ENCODE peak calls at places on chromosomes 16 and 17, in five cellular contexts. B is pancreas, N is neural progenitor cell, Y is A549, O is bronchial epithelial cell. P is an unnamed sample.

GRCh38 chr16:27324851-27325301 is 11.1 kb downstream of the IL4R start:
- DNase-seq in B (no peak), N (peak), Y (no peak), O (no peak), P (no peak)

GRCh38 chr16:29303520-29303919 is 103.0 kb downstream of the NPIPB11 start:
- DNase-seq in B (no peak), N (no peak), Y (no peak), O (no peak), P (no peak)

GRCh38 chr16:57029161-57030160 is 40.1 kb downstream of the NLRC5 start:
- DNase-seq in B (no peak), N (no peak), Y (no peak), O (peak), P (peak)

GRCh38 chr17:77287432-77288068 is 146.8 kb downstream of the SEC14L1 start:
- DNase-seq in B (peak), N (peak), Y (peak), O (peak), P (peak)

GRCh38 chr17:58587713-58588117 is 73.3 kb upstream of the MTMR4 start:
- DNase-seq in B (peak), N (peak), Y (peak), O (peak), P (peak)

GRCh38 chr16:8108991-8109509 is 481.3 kb downstream of the TMEM114 start:
- DNase-seq in B (no peak), N (no peak), Y (no peak), O (no peak), P (no peak)

GRCh38 chr17:60645918-60646523 is 31.6 kb upstream of the BCAS3 start:
- DNase-seq in B (no peak), N (no peak), Y (no peak), O (no peak), P (no peak)

GRCh38 chr16:64730261-64730660 is 391.6 kb downstream of the CDH11 start:
- DNase-seq in B (no peak), N (no peak), Y (no peak), O (peak), P (peak)

GRCh38 chr16:23027386-23027785 is 121.9 kb downstream of the USP31 start:
- DNase-seq in B (no peak), N (no peak), Y (no peak), O (no peak), P (no peak)

GRCh38 chr17:32136856-32137255 is 5.4 kb upstream of the RHOT1 start:
- DNase-seq in B (no peak), N (no peak), Y (no peak), O (no peak), P (no peak)

GRCh38 chr16:31134625-31135534 is 647 bp downstream of the PRSS8 start:
- DNase-seq in B (peak), N (peak), Y (no peak), O (peak), P (peak)

GRCh38 chr16:67917140-67917851 is 14.4 kb downstream of the CTRL start:
- DNase-seq in B (no peak), N (no peak), Y (no peak), O (no peak), P (no peak)

GRCh38 chr17:68328676-68329075 is 37.4 kb downstream of the ARSG start:
- DNase-seq in B (no peak), N (no peak), Y (no peak), O (peak), P (peak)

GRCh38 chr17:78529871-78530670 is 47.1 kb downstream of the DNAH17 start:
- DNase-seq in B (peak), N (no peak), Y (no peak), O (no peak), P (no peak)

GRCh38 chr16:66489385-66489784 is 60.5 kb downstream of the TK2 start:
- DNase-seq in B (no peak), N (no peak), Y (no peak), O (no peak), P (no peak)

GRCh38 chr17:43755389-43755875 is 3.2 kb downstream of the SOST start:
- DNase-seq in B (no peak), N (peak), Y (no peak), O (no peak), P (peak)

GRCh38 chr16:75054556-75054947 is 55.7 kb downstream of the ZNRF1 start:
- DNase-seq in B (no peak), N (no peak), Y (no peak), O (no peak), P (no peak)

GRCh38 chr17:46160169-46160568 is 33.1 kb downstream of the KANSL1 start:
- DNase-seq in B (no peak), N (no peak), Y (no peak), O (no peak), P (no peak)

GRCh38 chr17:15456972-15457722 is 10.3 kb downstream of the CDRT4 start:
- DNase-seq in B (no peak), N (no peak), Y (no peak), O (no peak), P (no peak)

GRCh38 chr16:66271074-66272060 is 95.1 kb upstream of the CDH5 start:
- DNase-seq in B (no peak), N (no peak), Y (no peak), O (peak), P (peak)

GRCh38 chr17:79272666-79273219 is 198.1 kb downstream of the ENGASE start:
- DNase-seq in B (peak), N (no peak), Y (peak), O (peak), P (peak)

GRCh38 chr17:5049314-5049819 is 14.1 kb upstream of the SLC52A1 start:
- DNase-seq in B (no peak), N (no peak), Y (no peak), O (no peak), P (no peak)

GRCh38 chr17:2449486-2449885 is 48.6 kb upstream of the MNT start:
- DNase-seq in B (no peak), N (no peak), Y (no peak), O (no peak), P (no peak)

GRCh38 chr17:17685775-17686291 is 4.6 kb downstream of the RAI1 start:
- DNase-seq in B (no peak), N (no peak), Y (peak), O (peak), P (peak)

GRCh38 chr17:3207367-3207766 is at the start of gene OR1A1:
- DNase-seq in B (no peak), N (no peak), Y (no peak), O (peak), P (no peak)

GRCh38 chr17:39740357-39741111 is 2.8 kb downstream of the GRB7 start:
- DNase-seq in B (peak), N (no peak), Y (peak), O (peak), P (peak)

GRCh38 chr16:79301036-79301435 is 299.5 kb downstream of the MAF start:
- DNase-seq in B (no peak), N (peak), Y (no peak), O (no peak), P (no peak)

GRCh38 chr16:46673320-46674013 is 15.5 kb downstream of the VPS35 start:
- DNase-seq in B (peak), N (peak), Y (peak), O (peak), P (peak)

GRCh38 chr16:67311607-67312449 is 14.7 kb downstream of the KCTD19 start:
- DNase-seq in B (no peak), N (no peak), Y (peak), O (peak), P (peak)

GRCh38 chr16:55567382-55567781 is 898 bp downstream of the CAPNS2 start:
- DNase-seq in B (no peak), N (no peak), Y (no peak), O (peak), P (peak)

GRCh38 chr17:7839890-7840260 is 5.9 kb downstream of the KDM6B start:
- DNase-seq in B (no peak), N (peak), Y (peak), O (no peak), P (peak)

GRCh38 chr17:77890771-77891170 is 67.7 kb upstream of the TNRC6C start:
- DNase-seq in B (no peak), N (no peak), Y (no peak), O (no peak), P (no peak)

GRCh38 chr16:74896389-74897370 is 88.2 kb downstream of the WDR59 start:
- DNase-seq in B (no peak), N (no peak), Y (peak), O (peak), P (peak)

GRCh38 chr16:28218109-28218508 is 6.3 kb upstream of the XPO6 start:
- DNase-seq in B (no peak), N (peak), Y (no peak), O (peak), P (peak)

GRCh38 chr17:17032131-17032692 is 10.0 kb upstream of the MPRIP start:
- DNase-seq in B (peak), N (peak), Y (peak), O (peak), P (peak)

GRCh38 chr16:17171250-17172143 is 299.3 kb downstream of the XYLT1 start:
- DNase-seq in B (peak), N (no peak), Y (no peak), O (no peak), P (no peak)

GRCh38 chr17:73641779-73642580 is 2.3 kb downstream of the SDK2 start:
- DNase-seq in B (no peak), N (peak), Y (no peak), O (no peak), P (no peak)

GRCh38 chr16:55470533-55471371 is 8.2 kb upstream of the MMP2 start:
- DNase-seq in B (no peak), N (no peak), Y (no peak), O (peak), P (peak)

DNA sequence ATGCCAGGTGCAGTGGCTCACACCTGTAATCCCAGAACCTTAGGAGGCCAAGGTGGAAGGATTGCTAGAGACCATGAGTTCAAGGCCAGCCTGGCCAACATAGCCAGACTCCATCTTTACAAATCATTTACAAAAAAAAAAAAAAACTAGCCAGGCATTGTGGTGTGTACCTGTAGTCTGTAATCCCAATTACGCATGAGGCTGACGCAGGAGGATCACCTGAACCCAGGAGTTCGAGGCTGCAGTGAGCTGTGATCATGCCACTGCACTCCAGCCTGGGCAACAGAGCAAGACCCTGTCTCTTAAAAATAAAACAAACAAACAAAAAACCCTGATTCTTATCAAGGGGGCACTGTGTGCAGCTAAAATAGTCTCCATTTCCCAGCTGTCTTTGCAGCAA is 16.8 kb upstream of the HAP1 start:
- DNase-seq in B (no peak), N (no peak), Y (no peak), O (no peak), P (no peak)
- H3K4me3 ChIP-seq in B (no peak), N (no peak), Y (no peak), O (no peak), P (no peak)

GRCh38 chr17:47872019-47872650 is 21.2 kb upstream of the SP6 start:
- DNase-seq in B (no peak), N (peak), Y (no peak), O (peak), P (peak)
- H3K4me3 ChIP-seq in B (no peak), N (peak), Y (no peak), O (peak), P (no peak)

GRCh38 chr16:49838361-49838638 is 17.6 kb downstream of the ZNF423 start:
- DNase-seq in B (no peak), N (no peak), Y (no peak), O (no peak), P (no peak)
- H3K4me3 ChIP-seq in B (no peak), N (peak), Y (no peak), O (no peak), P (no peak)

DNA sequence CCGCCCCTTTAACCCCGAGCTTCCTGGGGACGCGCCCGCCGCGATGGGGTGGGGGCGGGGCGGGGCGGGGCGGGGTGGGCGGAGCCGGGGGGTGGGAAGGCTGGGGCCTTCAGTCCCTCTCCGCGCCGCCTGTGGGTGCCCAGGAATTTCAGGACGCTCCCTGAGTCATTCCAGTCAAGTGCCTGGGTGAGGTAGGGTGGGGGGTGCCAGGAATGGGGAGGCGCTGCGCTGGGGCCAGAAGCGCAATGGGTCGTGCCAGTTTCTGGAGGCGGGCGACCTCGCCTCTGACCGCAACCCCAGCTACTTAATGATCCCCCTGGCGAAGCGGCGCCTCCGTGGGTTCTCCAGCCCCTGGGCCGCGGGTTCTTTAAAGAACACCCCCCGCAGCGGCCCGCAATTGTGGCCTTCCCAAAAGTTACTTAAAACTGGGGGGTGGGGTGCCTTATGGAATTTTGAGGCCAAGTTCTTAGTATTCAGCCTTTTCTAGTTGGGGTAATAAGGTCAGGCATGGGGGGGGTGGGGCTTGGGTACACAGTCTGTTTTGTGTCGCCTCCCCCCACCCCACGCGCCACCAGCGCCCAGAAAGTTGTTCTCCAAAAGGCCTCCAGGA is 826 bp upstream of the GSE1 start:
- DNase-seq in B (peak), N (peak), Y (peak), O (peak), P (peak)
- H3K4me3 ChIP-seq in B (peak), N (peak), Y (peak), O (peak), P (peak)

DNA sequence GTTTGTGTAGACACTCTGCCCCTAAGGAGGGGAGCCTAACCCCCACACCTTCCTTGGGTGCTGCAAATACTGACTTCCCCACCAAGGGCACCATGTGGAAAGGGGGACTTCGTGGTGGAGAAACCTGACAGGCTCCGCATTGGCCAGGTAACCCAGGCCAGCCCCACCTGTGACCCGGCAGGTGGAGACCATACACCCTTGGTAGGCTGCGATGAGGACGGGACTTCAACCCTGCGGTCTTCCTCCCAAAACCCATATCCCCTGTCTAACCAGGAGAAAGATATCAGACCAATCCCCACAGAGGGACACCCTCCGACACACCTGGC is 15.1 kb upstream of the CSNK1D start:
- DNase-seq in B (no peak), N (no peak), Y (no peak), O (no peak), P (no peak)
- H3K4me3 ChIP-seq in B (no peak), N (no peak), Y (no peak), O (no peak), P (no peak)

DNA sequence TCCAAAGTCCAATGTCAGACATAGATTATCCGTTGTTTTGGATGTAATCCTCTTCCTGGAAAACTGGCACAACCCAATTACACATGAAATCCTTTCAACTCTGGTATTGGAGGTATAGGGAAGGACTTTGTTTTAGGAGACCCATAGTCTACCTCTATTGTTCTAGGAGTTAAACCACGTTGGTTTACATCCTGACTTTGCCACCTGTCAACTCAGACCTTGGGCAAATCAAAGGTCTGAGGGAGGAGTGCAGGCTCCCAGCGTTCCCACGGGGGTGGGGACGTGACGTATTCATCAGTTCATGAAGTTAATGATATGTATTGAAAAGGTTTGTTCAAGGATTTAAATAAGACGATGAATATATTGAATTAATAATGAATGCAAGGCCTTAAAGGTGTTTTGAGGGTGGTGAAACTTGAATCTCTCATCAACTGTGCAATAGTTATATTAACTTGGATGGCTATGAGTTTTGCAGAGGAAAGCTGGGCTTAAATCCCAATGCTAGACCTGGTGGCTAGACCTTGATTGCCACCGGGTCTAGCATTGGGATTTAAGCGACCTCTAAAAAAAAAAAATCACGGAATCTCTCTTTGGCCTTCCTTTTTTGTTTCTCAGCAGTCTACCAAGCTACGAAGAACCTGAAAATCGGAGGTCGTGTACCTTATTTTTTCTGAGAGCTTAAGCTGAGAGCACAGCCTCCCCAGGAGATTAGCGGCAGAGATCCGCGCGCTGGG is 744 bp upstream of the NF1 start:
- DNase-seq in B (peak), N (no peak), Y (no peak), O (no peak), P (no peak)
- H3K4me3 ChIP-seq in B (peak), N (peak), Y (peak), O (peak), P (peak)

DNA sequence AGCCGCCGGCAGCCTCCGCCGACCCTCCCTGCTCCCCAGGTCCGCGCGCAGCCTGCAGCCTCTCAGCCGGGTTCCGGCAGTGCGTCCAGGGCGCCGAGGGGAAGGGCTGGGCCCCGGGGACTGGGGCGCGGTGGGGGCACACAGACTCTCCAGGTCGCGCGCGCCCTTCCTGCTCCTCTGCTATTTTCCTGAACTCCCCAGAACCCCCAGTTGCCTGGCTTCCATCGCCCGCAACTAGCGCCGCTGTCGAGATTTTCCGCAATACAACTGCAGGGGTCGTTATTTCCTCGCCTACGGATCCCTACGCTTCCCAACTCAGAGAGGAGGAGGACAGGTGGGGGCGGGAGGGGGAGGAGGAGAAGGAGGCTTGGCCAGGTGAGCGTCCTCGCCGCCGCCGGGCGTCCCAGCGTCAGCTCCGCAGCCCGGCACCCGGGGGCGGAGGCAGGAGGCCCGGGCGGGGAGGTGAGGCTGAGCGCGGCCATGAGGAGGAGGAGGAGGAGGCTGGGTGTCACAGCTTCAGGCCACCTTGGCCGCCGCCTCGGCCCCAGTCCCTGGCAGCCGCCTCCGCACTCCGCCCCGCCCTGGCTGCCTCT is at the start of gene CA10:
- DNase-seq in B (no peak), N (peak), Y (no peak), O (no peak), P (peak)
- H3K4me3 ChIP-seq in B (peak), N (peak), Y (no peak), O (peak), P (peak)

GRCh38 chr16:53445534-53445933 is 11.3 kb downstream of the RBL2 start:
- DNase-seq in B (no peak), N (no peak), Y (no peak), O (peak), P (peak)

GRCh38 chr16:53449816-53450517 is 15.7 kb downstream of the RBL2 start:
- DNase-seq in B (no peak), N (no peak), Y (no peak), O (peak), P (peak)

GRCh38 chr16:53440125-53440524 is 5.9 kb downstream of the RBL2 start:
- DNase-seq in B (no peak), N (no peak), Y (no peak), O (no peak), P (no peak)

DNA sequence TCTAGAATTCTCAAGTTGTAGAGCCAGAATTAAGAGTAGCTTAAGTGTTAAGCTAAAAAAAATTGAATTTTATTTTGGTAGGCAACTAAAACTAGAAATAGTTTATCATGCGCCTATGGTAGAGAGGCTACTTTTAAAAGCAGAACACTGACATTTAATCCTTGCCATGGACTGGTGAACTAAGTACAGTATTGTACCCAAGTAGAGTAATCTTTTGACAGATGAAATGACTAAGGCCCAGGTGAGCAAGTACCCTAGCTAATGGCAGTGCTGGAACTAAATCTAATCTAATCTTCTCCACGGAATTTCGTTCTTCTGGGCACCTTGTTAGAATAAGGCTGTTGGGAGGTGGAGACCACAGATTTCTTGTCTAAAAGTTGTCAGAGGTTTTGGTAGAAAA is 11.8 kb downstream of the RBL2 start:
- DNase-seq in B (no peak), N (no peak), Y (no peak), O (no peak), P (no peak)
- H3K4me3 ChIP-seq in B (no peak), N (no peak), Y (no peak), O (no peak), P (no peak)

P was measured in epithelial cell of esophagus.